ENCODE peak calls at places on chromosomes 6 and 20, in ten cellular contexts. B, Z, O, D, L, R, X, K, I and E are unnamed samples.

GRCh38 chr6:81814365-81815109 is 62.1 kb upstream of the TENT5A start:
- DNase-seq in B (no peak), Z (no peak), O (no peak), D (no peak), L (peak), R (no peak), X (no peak), K (no peak), I (no peak), E (no peak)

GRCh38 chr20:36094497-36094896 is 60.0 kb upstream of the EPB41L1 start:
- DNase-seq in B (no peak), Z (no peak), O (no peak), D (no peak), L (no peak), R (no peak), X (no peak), K (no peak), I (no peak), E (no peak)

GRCh38 chr6:156058356-156058755 is 602.7 kb upstream of the NOX3 start:
- DNase-seq in B (no peak), Z (no peak), O (no peak), D (no peak), L (no peak), R (no peak), X (no peak), K (no peak), I (no peak), E (no peak)

GRCh38 chr6:75206338-75207210 is 721 bp upstream of the COL12A1 start:
- DNase-seq in B (peak), Z (no peak), O (no peak), D (no peak), L (no peak), R (no peak), X (no peak), K (no peak), I (peak), E (no peak)

GRCh38 chr20:32052090-32052791 is at the start of gene HCK:
- DNase-seq in B (peak), Z (peak), O (no peak), D (no peak), L (peak), R (no peak), X (no peak), K (no peak), I (no peak), E (no peak)

GRCh38 chr6:48472121-48472520 is 361.1 kb upstream of the PTCHD4 start:
- DNase-seq in B (no peak), Z (no peak), O (no peak), D (no peak), L (no peak), R (no peak), X (no peak), K (no peak), I (peak), E (no peak)

GRCh38 chr6:17035257-17035757 is 66.5 kb upstream of the STMND1 start:
- DNase-seq in B (no peak), Z (no peak), O (no peak), D (no peak), L (no peak), R (no peak), X (no peak), K (peak), I (no peak), E (no peak)

GRCh38 chr20:2984956-2985661 is 58.3 kb upstream of the GNRH2 start:
- DNase-seq in B (peak), Z (no peak), O (no peak), D (no peak), L (peak), R (no peak), X (no peak), K (peak), I (peak), E (peak)

GRCh38 chr6:161273752-161274487 is at the start of gene AGPAT4:
- DNase-seq in B (peak), Z (peak), O (peak), D (peak), L (peak), R (peak), X (no peak), K (peak), I (peak), E (peak)

GRCh38 chr6:149897855-149898744 is at the start of gene RAET1E:
- DNase-seq in B (no peak), Z (no peak), O (no peak), D (no peak), L (no peak), R (peak), X (no peak), K (no peak), I (no peak), E (no peak)

GRCh38 chr6:159640722-159641482 is 52.1 kb downstream of the SOD2 start:
- DNase-seq in B (no peak), Z (no peak), O (no peak), D (no peak), L (no peak), R (no peak), X (no peak), K (no peak), I (no peak), E (no peak)

GRCh38 chr6:7566031-7566556 is 23.9 kb upstream of the SNRNP48 start:
- DNase-seq in B (no peak), Z (no peak), O (no peak), D (no peak), L (peak), R (no peak), X (no peak), K (no peak), I (no peak), E (no peak)

GRCh38 chr6:23633986-23634385 is 492.0 kb upstream of the NRSN1 start:
- DNase-seq in B (no peak), Z (no peak), O (no peak), D (no peak), L (no peak), R (no peak), X (peak), K (no peak), I (no peak), E (no peak)

GRCh38 chr6:139858444-139858843 is 484.0 kb upstream of the CITED2 start:
- DNase-seq in B (no peak), Z (no peak), O (no peak), D (no peak), L (no peak), R (no peak), X (no peak), K (no peak), I (no peak), E (no peak)

GRCh38 chr20:44215125-44215524 is 4.6 kb upstream of the OSER1 start:
- DNase-seq in B (peak), Z (peak), O (peak), D (peak), L (peak), R (peak), X (peak), K (no peak), I (peak), E (no peak)

GRCh38 chr6:83518946-83519489 is 6.7 kb downstream of the PRSS35 start:
- DNase-seq in B (no peak), Z (no peak), O (no peak), D (no peak), L (peak), R (no peak), X (no peak), K (no peak), I (peak), E (no peak)

GRCh38 chr20:17966432-17967312 is 1.9 kb downstream of the SNX5 start:
- DNase-seq in B (no peak), Z (no peak), O (no peak), D (no peak), L (peak), R (no peak), X (no peak), K (no peak), I (peak), E (no peak)

GRCh38 chr20:4699957-4700356 is 21.8 kb upstream of the PRND start:
- DNase-seq in B (no peak), Z (no peak), O (no peak), D (no peak), L (no peak), R (no peak), X (no peak), K (no peak), I (no peak), E (no peak)

GRCh38 chr6:44297063-44298038 is 15.8 kb downstream of the AARS2 start:
- DNase-seq in B (peak), Z (peak), O (no peak), D (peak), L (peak), R (no peak), X (peak), K (no peak), I (peak), E (no peak)

GRCh38 chr6:29726795-29727194 is 3.6 kb downstream of the HLA-F start:
- DNase-seq in B (no peak), Z (no peak), O (no peak), D (no peak), L (no peak), R (no peak), X (no peak), K (no peak), I (no peak), E (no peak)

GRCh38 chr20:1266167-1266973 is at the start of gene SNPH:
- DNase-seq in B (peak), Z (peak), O (peak), D (peak), L (peak), R (peak), X (peak), K (peak), I (peak), E (peak)

GRCh38 chr6:24930386-24930785 is 5.4 kb downstream of the RIPOR2 start:
- DNase-seq in B (no peak), Z (no peak), O (no peak), D (no peak), L (peak), R (no peak), X (no peak), K (no peak), I (peak), E (peak)

GRCh38 chr6:157928428-157928827 is 53.2 kb upstream of the SYNJ2 start:
- DNase-seq in B (no peak), Z (no peak), O (no peak), D (no peak), L (no peak), R (no peak), X (no peak), K (no peak), I (no peak), E (no peak)

GRCh38 chr6:136365781-136366354 is 76.2 kb upstream of the BCLAF1 start:
- DNase-seq in B (peak), Z (peak), O (no peak), D (no peak), L (no peak), R (peak), X (peak), K (no peak), I (no peak), E (no peak)

GRCh38 chr6:155262655-155263054 is 1.2 kb upstream of the CLDN20 start:
- DNase-seq in B (no peak), Z (no peak), O (no peak), D (no peak), L (no peak), R (no peak), X (no peak), K (no peak), I (no peak), E (no peak)

GRCh38 chr6:16897669-16898068 is 136.4 kb upstream of the ATXN1 start:
- DNase-seq in B (no peak), Z (no peak), O (no peak), D (no peak), L (no peak), R (no peak), X (no peak), K (no peak), I (no peak), E (no peak)

GRCh38 chr6:121582262-121582661 is 146.8 kb downstream of the GJA1 start:
- DNase-seq in B (no peak), Z (no peak), O (no peak), D (no peak), L (no peak), R (no peak), X (no peak), K (no peak), I (no peak), E (no peak)

GRCh38 chr6:143821359-143821758 is 21.8 kb upstream of the LTV1 start:
- DNase-seq in B (no peak), Z (no peak), O (no peak), D (no peak), L (no peak), R (no peak), X (no peak), K (no peak), I (no peak), E (no peak)

GRCh38 chr6:133083248-133083967 is 157.7 kb upstream of the EYA4 start:
- DNase-seq in B (no peak), Z (no peak), O (no peak), D (no peak), L (no peak), R (no peak), X (no peak), K (no peak), I (no peak), E (no peak)

GRCh38 chr6:38688579-38689087 is 14.3 kb downstream of the GLO1 start:
- DNase-seq in B (no peak), Z (no peak), O (no peak), D (no peak), L (no peak), R (no peak), X (no peak), K (no peak), I (no peak), E (no peak)

GRCh38 chr20:41309817-41310216 is 7.7 kb downstream of the ZHX3 start:
- DNase-seq in B (no peak), Z (no peak), O (no peak), D (no peak), L (peak), R (no peak), X (no peak), K (no peak), I (peak), E (peak)

GRCh38 chr6:127342296-127342945 is 988 bp downstream of the ECHDC1 start:
- DNase-seq in B (no peak), Z (no peak), O (peak), D (no peak), L (peak), R (no peak), X (no peak), K (no peak), I (peak), E (peak)

GRCh38 chr6:78492351-78493010 is 374.9 kb upstream of the IRAK1BP1 start:
- DNase-seq in B (no peak), Z (no peak), O (no peak), D (no peak), L (peak), R (no peak), X (no peak), K (no peak), I (peak), E (no peak)

GRCh38 chr6:32937230-32937633 is 3.6 kb downstream of the HLA-DMB start:
- DNase-seq in B (no peak), Z (peak), O (no peak), D (no peak), L (no peak), R (peak), X (no peak), K (no peak), I (no peak), E (no peak)

GRCh38 chr20:21189761-21190523 is 64.1 kb downstream of the KIZ start:
- DNase-seq in B (no peak), Z (no peak), O (peak), D (no peak), L (no peak), R (no peak), X (no peak), K (no peak), I (no peak), E (no peak)

GRCh38 chr6:25476126-25476525 is 175.9 kb upstream of the SCGN start:
- DNase-seq in B (no peak), Z (no peak), O (peak), D (no peak), L (no peak), R (no peak), X (no peak), K (no peak), I (peak), E (no peak)

GRCh38 chr20:10636326-10636818 is 37.4 kb downstream of the JAG1 start:
- DNase-seq in B (no peak), Z (no peak), O (no peak), D (no peak), L (peak), R (no peak), X (no peak), K (no peak), I (peak), E (no peak)

GRCh38 chr20:51318058-51318960 is 224.2 kb downstream of the NFATC2 start:
- DNase-seq in B (peak), Z (peak), O (peak), D (peak), L (peak), R (no peak), X (no peak), K (no peak), I (no peak), E (no peak)